ENCODE peak calls at places on chromosomes 2 and 18, in four cellular contexts. T, I, K and R are unnamed samples.
A peak's percentile ranks its signal among the peaks of the same experiment; 100 is the strongest.

GRCh38 chr2:218975060-218975777 is 9.8 kb downstream of the FEV start:
- DNase-seq in T (no peak), I (no peak), K (no peak), R (no peak)

GRCh38 chr2:193469251-193469650 is 1274.5 kb upstream of the TMEFF2 start:
- DNase-seq in T (no peak), I (no peak), K (peak; percentile 44), R (no peak)

GRCh38 chr18:49431563-49431962 is 28.9 kb downstream of the DYM start:
- DNase-seq in T (no peak), I (no peak), K (no peak), R (peak; percentile 35)

GRCh38 chr18:80034852-80035406 is 695 bp downstream of the RBFA start:
- DNase-seq in T (peak; percentile 12), I (no peak), K (no peak), R (no peak)

GRCh38 chr2:63882395-63883130 is 40.9 kb downstream of the UGP2 start:
- DNase-seq in T (no peak), I (no peak), K (peak; percentile 65), R (no peak)

GRCh38 chr2:6926071-6926732 is 9.0 kb downstream of the RNF144A start:
- DNase-seq in T (no peak), I (no peak), K (no peak), R (no peak)

GRCh38 chr2:127448526-127448925 is 30.3 kb downstream of the PROC start:
- DNase-seq in T (peak; percentile 15), I (no peak), K (no peak), R (no peak)

GRCh38 chr2:239913632-239914417 is 111.3 kb downstream of the NDUFA10 start:
- DNase-seq in T (no peak), I (no peak), K (no peak), R (no peak)

GRCh38 chr2:180456811-180457210 is 449.7 kb upstream of the CWC22 start:
- DNase-seq in T (no peak), I (no peak), K (no peak), R (no peak)

GRCh38 chr2:136000502-136000901 is 15.1 kb upstream of the DARS1 start:
- DNase-seq in T (no peak), I (no peak), K (no peak), R (no peak)

GRCh38 chr2:142130111-142131015 is 453 bp downstream of the LRP1B start:
- DNase-seq in T (peak; percentile 76), I (no peak), K (no peak), R (no peak)

GRCh38 chr18:55400590-55401274 is 187.3 kb downstream of the TCF4 start:
- DNase-seq in T (peak; percentile 37), I (no peak), K (no peak), R (no peak)
- H3K9ac ChIP-seq in T (no peak overlapping the region), I (no peak overlapping the region), K (no peak overlapping the region), R (no peak overlapping the region)

GRCh38 chr2:184597996-184598312 is 375 bp upstream of the ZNF804A start:
- DNase-seq in T (no peak), I (no peak), K (no peak), R (no peak)
- TF ChIP-seq EZH2 in T (no peak), I (no peak), K (no peak), R (no peak)

GRCh38 chr18:2102022-2102421 is 469.3 kb downstream of the METTL4 start:
- DNase-seq in T (no peak), I (no peak), K (no peak), R (no peak)

GRCh38 chr18:2104620-2105462 is 466.5 kb downstream of the METTL4 start:
- DNase-seq in T (peak; percentile 26), I (peak; percentile 88), K (peak; percentile 60), R (no peak)

GRCh38 chr18:2103299-2103698 is 468.0 kb downstream of the METTL4 start:
- DNase-seq in T (no peak), I (no peak), K (no peak), R (no peak)

GRCh38 chr18:2096581-2096980 is 474.7 kb downstream of the METTL4 start:
- DNase-seq in T (no peak), I (no peak), K (no peak), R (no peak)

DNA sequence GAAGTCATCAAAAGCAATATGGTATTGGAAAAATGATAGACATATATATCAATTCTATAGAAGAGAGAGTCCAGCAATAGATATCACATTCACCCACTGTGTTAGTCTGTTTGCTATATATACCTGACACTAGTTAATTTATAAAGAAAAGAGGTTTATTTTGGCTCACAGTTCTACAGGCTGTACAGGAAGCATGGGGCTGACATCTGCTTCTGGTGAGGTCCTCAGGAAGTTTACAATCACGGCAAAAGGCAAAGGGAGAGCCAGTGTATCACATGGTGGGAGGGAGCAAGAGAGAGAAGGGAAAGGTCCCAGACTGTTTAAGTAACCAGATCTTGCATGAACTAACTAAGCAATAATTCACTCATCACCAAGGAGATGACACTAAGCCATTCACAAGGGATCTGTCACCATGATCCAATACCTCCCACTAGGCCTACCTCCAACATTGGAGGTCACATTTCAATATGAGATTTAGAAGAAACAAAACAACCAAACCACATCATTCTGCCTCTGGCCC is 470.6 kb downstream of the METTL4 start:
- DNase-seq in T (no peak), I (no peak), K (no peak), R (no peak)
- H3K9ac ChIP-seq in T (no peak overlapping the region), I (no peak overlapping the region), K (no peak overlapping the region), R (no peak overlapping the region)

GRCh38 chr2:118224144-118224887 is 136.0 kb downstream of the INSIG2 start:
- DNase-seq in T (peak; percentile 12), I (no peak), K (no peak), R (no peak)
- TF ChIP-seq EZH2 in T (peak; percentile 79), I (no peak), K (no peak), R (no peak)